ENCODE peak calls at places on chromosomes 5 and 9, in four cellular contexts. One of them, this sample, is unnamed.

GRCh38 chr5:143506881-143507552 is 103.5 kb upstream of the NR3C1 start:
- DNase-seq in CD8-positive, alpha-beta T cell: no peak
- DNase-seq in A673: peak; percentile 33
- DNase-seq in testis: no peak
- DNase-seq in this sample: no peak

GRCh38 chr9:96522371-96522770 is 72.4 kb downstream of the HABP4 start:
- DNase-seq in CD8-positive, alpha-beta T cell: no peak
- DNase-seq in A673: no peak
- DNase-seq in testis: no peak
- DNase-seq in this sample: no peak

GRCh38 chr9:68964102-68964541 is 49.8 kb downstream of the PRKACG start:
- DNase-seq in CD8-positive, alpha-beta T cell: no peak
- DNase-seq in A673: no peak
- DNase-seq in testis: no peak
- DNase-seq in this sample: no peak

GRCh38 chr5:34817558-34818351 is 21.2 kb upstream of the TTC23L start:
- DNase-seq in CD8-positive, alpha-beta T cell: no peak
- DNase-seq in A673: no peak
- DNase-seq in testis: no peak
- DNase-seq in this sample: no peak

GRCh38 chr5:97629281-97629680 is 446.2 kb upstream of the RIOK2 start:
- DNase-seq in CD8-positive, alpha-beta T cell: no peak
- DNase-seq in A673: no peak
- DNase-seq in testis: peak; percentile 24
- DNase-seq in this sample: no peak

GRCh38 chr5:127960126-127960744 is 123.3 kb upstream of the SLC12A2 start:
- DNase-seq in CD8-positive, alpha-beta T cell: no peak
- DNase-seq in A673: peak; percentile 26
- DNase-seq in testis: no peak
- DNase-seq in this sample: no peak

GRCh38 chr9:109963079-109963478 is 183.1 kb downstream of the PALM2AKAP2 start:
- DNase-seq in CD8-positive, alpha-beta T cell: no peak
- DNase-seq in A673: no peak
- DNase-seq in testis: no peak
- DNase-seq in this sample: no peak

GRCh38 chr9:114884787-114885452 is 45.5 kb downstream of the TNFSF8 start:
- DNase-seq in CD8-positive, alpha-beta T cell: no peak
- DNase-seq in A673: no peak
- DNase-seq in testis: no peak
- DNase-seq in this sample: no peak

GRCh38 chr5:65916636-65917035 is 9.7 kb upstream of the ERBIN start:
- DNase-seq in CD8-positive, alpha-beta T cell: no peak
- DNase-seq in A673: no peak
- DNase-seq in testis: no peak
- DNase-seq in this sample: no peak

GRCh38 chr5:134245101-134245604 is 19.3 kb upstream of the PPP2CA start:
- DNase-seq in CD8-positive, alpha-beta T cell: no peak
- DNase-seq in A673: no peak
- DNase-seq in testis: peak; percentile 41
- DNase-seq in this sample: no peak

GRCh38 chr9:131674425-131675421 is 65.2 kb downstream of the RAPGEF1 start:
- DNase-seq in CD8-positive, alpha-beta T cell: no peak
- DNase-seq in A673: no peak
- DNase-seq in testis: no peak
- DNase-seq in this sample: no peak

GRCh38 chr9:116162241-116162781 is 8.7 kb downstream of the PAPPA start:
- DNase-seq in CD8-positive, alpha-beta T cell: no peak
- DNase-seq in A673: no peak
- DNase-seq in testis: no peak
- DNase-seq in this sample: no peak

GRCh38 chr5:179553875-179554274 is 3.5 kb downstream of the RUFY1 start:
- DNase-seq in CD8-positive, alpha-beta T cell: no peak
- DNase-seq in A673: no peak
- DNase-seq in testis: no peak
- DNase-seq in this sample: no peak

GRCh38 chr9:89467278-89467625 is 30.7 kb downstream of the SEMA4D start:
- DNase-seq in CD8-positive, alpha-beta T cell: no peak
- DNase-seq in A673: no peak
- DNase-seq in testis: no peak
- DNase-seq in this sample: no peak

GRCh38 chr9:89469003-89469402 is 28.9 kb downstream of the SEMA4D start:
- DNase-seq in CD8-positive, alpha-beta T cell: no peak
- DNase-seq in A673: no peak
- DNase-seq in testis: no peak
- DNase-seq in this sample: no peak

GRCh38 chr9:89471390-89471789 is 26.5 kb downstream of the SEMA4D start:
- DNase-seq in CD8-positive, alpha-beta T cell: no peak
- DNase-seq in A673: no peak
- DNase-seq in testis: no peak
- DNase-seq in this sample: no peak

GRCh38 chr9:89468271-89468960 is 29.5 kb downstream of the SEMA4D start:
- DNase-seq in CD8-positive, alpha-beta T cell: no peak
- DNase-seq in A673: no peak
- DNase-seq in testis: no peak
- DNase-seq in this sample: no peak

GRCh38 chr9:89470239-89470638 is 27.7 kb downstream of the SEMA4D start:
- DNase-seq in CD8-positive, alpha-beta T cell: no peak
- DNase-seq in A673: no peak
- DNase-seq in testis: no peak
- DNase-seq in this sample: no peak
- H3K4me1 ChIP-seq in CD8-positive, alpha-beta T cell: peaks cover 97% of the 10 kb centered on the region
- H3K4me1 ChIP-seq in A673: no peaks in the 10 kb centered on the region
- H3K4me1 ChIP-seq in testis: no peaks in the 10 kb centered on the region
- H3K4me1 ChIP-seq in this sample: peaks cover 3% of the 10 kb centered on the region

GRCh38 chr5:68222310-68222709 is 6.8 kb downstream of the PIK3R1 start:
- DNase-seq in CD8-positive, alpha-beta T cell: no peak
- DNase-seq in A673: no peak
- DNase-seq in testis: no peak
- DNase-seq in this sample: no peak
- H3K27me3 ChIP-seq in CD8-positive, alpha-beta T cell: no peaks in the 10 kb centered on the region
- H3K27me3 ChIP-seq in A673: no peaks in the 10 kb centered on the region
- H3K27me3 ChIP-seq in testis: no peaks in the 10 kb centered on the region
- H3K27me3 ChIP-seq in this sample: no peaks in the 10 kb centered on the region

GRCh38 chr9:35767458-35767857 is 13.4 kb upstream of the MSMP start:
- DNase-seq in CD8-positive, alpha-beta T cell: no peak
- DNase-seq in A673: no peak
- DNase-seq in testis: no peak
- DNase-seq in this sample: no peak
- H3K4me3 ChIP-seq in CD8-positive, alpha-beta T cell: no peak overlapping the region
- H3K4me3 ChIP-seq in A673: no peak overlapping the region
- H3K4me3 ChIP-seq in testis: no peak overlapping the region
- H3K4me3 ChIP-seq in this sample: no peak overlapping the region

GRCh38 chr5:93873211-93873736 is 131.9 kb upstream of the POU5F2 start:
- DNase-seq in CD8-positive, alpha-beta T cell: no peak
- DNase-seq in A673: no peak
- DNase-seq in testis: no peak
- DNase-seq in this sample: no peak

GRCh38 chr5:93874491-93874890 is 133.1 kb upstream of the POU5F2 start:
- DNase-seq in CD8-positive, alpha-beta T cell: no peak
- DNase-seq in A673: no peak
- DNase-seq in testis: no peak
- DNase-seq in this sample: no peak

GRCh38 chr5:93875693-93876092 is 134.3 kb upstream of the POU5F2 start:
- DNase-seq in CD8-positive, alpha-beta T cell: no peak
- DNase-seq in A673: no peak
- DNase-seq in testis: no peak
- DNase-seq in this sample: no peak

GRCh38 chr5:93870649-93871048 is 129.2 kb upstream of the POU5F2 start:
- DNase-seq in CD8-positive, alpha-beta T cell: no peak
- DNase-seq in A673: no peak
- DNase-seq in testis: no peak
- DNase-seq in this sample: no peak

GRCh38 chr5:93874080-93874479 is 132.7 kb upstream of the POU5F2 start:
- DNase-seq in CD8-positive, alpha-beta T cell: no peak
- DNase-seq in A673: no peak
- DNase-seq in testis: no peak
- DNase-seq in this sample: no peak
- H3K4me1 ChIP-seq in CD8-positive, alpha-beta T cell: no peaks in the 10 kb centered on the region
- H3K4me1 ChIP-seq in A673: no peaks in the 10 kb centered on the region
- H3K4me1 ChIP-seq in testis: no peaks in the 10 kb centered on the region
- H3K4me1 ChIP-seq in this sample: no peaks in the 10 kb centered on the region

GRCh38 chr5:93571111-93571977 is 9.7 kb downstream of the NR2F1-AS1 start:
- DNase-seq in CD8-positive, alpha-beta T cell: no peak
- DNase-seq in A673: no peak
- DNase-seq in testis: no peak
- DNase-seq in this sample: no peak
- H3K27me3 ChIP-seq in CD8-positive, alpha-beta T cell: peaks cover 42% of the 10 kb centered on the region
- H3K27me3 ChIP-seq in A673: peaks cover 49% of the 10 kb centered on the region
- H3K27me3 ChIP-seq in testis: no peaks in the 10 kb centered on the region
- H3K27me3 ChIP-seq in this sample: no peaks in the 10 kb centered on the region

DNA sequence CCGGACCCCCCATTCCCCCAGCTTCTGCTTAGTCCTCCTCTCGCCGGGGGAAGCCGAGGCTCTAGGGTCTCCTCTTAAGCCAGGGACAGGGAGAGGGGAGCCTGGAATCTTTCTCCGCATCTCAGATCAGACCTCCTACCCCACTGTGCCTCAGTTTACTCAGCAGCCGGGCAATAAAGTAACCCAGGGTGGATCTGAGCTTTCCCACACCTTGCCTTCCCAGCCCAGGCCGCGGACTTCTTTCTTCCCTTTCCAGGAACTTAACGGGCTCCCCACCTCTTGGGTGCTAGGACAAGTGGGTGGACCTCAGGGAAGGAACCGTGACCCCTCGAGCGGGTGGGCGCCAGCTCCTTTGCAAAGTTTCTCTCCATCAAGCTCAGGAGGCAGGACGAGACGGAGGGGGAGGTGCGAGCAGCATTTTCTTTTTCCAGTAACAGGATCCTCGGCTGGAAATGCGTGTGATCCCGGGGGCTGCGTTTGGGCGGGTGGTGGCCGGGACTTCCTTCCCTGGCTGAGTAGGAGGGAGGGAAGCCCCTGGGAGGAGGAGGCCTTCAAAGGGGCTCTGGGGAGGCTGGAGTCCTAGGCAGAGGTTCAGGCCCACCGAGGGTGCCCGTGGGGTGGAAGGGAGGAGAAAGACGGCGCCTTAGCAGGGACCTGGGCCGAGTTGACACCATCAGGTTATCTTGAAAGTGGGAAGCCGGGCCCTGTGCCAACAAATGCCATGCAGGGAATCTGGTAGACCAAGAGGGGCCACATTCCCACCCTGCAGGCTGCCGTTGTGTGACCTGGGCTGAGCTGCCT is 803 bp downstream of the DAB2IP start:
- DNase-seq in CD8-positive, alpha-beta T cell: no peak
- DNase-seq in A673: peak; percentile 39
- DNase-seq in testis: peak; percentile 32
- DNase-seq in this sample: peak; percentile 79
- H3K4me3 ChIP-seq in CD8-positive, alpha-beta T cell: no peak overlapping the region
- H3K4me3 ChIP-seq in A673: peak overlapping the region; percentile 79
- H3K4me3 ChIP-seq in testis: peak overlapping the region; percentile 56
- H3K4me3 ChIP-seq in this sample: peak overlapping the region; percentile 96

GRCh38 chr9:87499455-87500015 is 1.9 kb downstream of the DAPK1 start:
- DNase-seq in CD8-positive, alpha-beta T cell: no peak
- DNase-seq in A673: no peak
- DNase-seq in testis: no peak
- DNase-seq in this sample: no peak

GRCh38 chr9:87498046-87498815 is 564 bp downstream of the DAPK1 start:
- DNase-seq in CD8-positive, alpha-beta T cell: no peak
- DNase-seq in A673: peak; percentile 72
- DNase-seq in testis: peak; percentile 65
- DNase-seq in this sample: peak; percentile 73

GRCh38 chr9:87500491-87500890 is 2.8 kb downstream of the DAPK1 start:
- DNase-seq in CD8-positive, alpha-beta T cell: no peak
- DNase-seq in A673: peak; percentile 75
- DNase-seq in testis: no peak
- DNase-seq in this sample: no peak

GRCh38 chr9:87497604-87498045 is at the start of gene DAPK1:
- DNase-seq in CD8-positive, alpha-beta T cell: no peak
- DNase-seq in A673: peak; percentile 90
- DNase-seq in testis: peak; percentile 79
- DNase-seq in this sample: peak; percentile 89

DNA sequence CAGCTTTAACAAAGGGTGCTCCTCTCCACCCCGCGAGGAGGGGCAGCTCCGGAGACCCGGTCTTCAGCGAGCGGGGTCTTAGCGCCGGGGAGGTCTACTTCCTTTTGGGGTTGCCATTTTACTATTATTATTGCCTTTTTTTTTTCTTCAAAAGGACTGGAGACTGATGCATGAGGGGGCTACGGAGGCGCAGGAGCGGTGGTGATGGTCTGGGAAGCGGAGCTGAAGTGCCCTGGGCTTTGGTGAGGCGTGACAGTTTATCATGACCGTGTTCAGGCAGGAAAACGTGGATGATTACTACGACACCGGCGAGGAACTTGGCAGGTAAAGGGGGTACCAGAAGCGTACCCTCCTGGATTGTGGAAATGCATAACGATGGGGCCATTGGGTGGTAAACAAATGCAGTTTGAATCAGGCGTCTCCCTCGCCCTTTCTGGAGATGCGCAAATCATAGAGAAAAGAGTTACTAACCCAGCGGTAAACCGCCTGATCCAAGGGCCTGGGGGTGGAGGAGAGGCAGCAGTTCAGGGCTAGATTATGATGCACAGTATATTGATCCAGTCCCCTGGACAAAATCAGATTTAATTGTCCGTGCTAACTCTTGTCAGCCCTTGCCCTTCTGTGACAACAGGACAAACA is 1.3 kb downstream of the DAPK1 start:
- DNase-seq in CD8-positive, alpha-beta T cell: no peak
- DNase-seq in A673: no peak
- DNase-seq in testis: no peak
- DNase-seq in this sample: peak; percentile 29
- H3K4me1 ChIP-seq in CD8-positive, alpha-beta T cell: no peaks in the 10 kb centered on the region
- H3K4me1 ChIP-seq in A673: peaks cover 60% of the 10 kb centered on the region
- H3K4me1 ChIP-seq in testis: peaks cover 13% of the 10 kb centered on the region
- H3K4me1 ChIP-seq in this sample: peaks cover 20% of the 10 kb centered on the region